ENCODE peak calls at places on chromosomes 3 and 15, in six cellular contexts. G is cardiac fibroblast, E is IMR-90, V is left ventricle myocardium inferior, N is H1, R is choroid plexus epithelial cell. Y is an unnamed sample.

GRCh38 chr3:150030841-150031240 is 60.1 kb upstream of the PFN2 start:
- DNase-seq in V (no peak), N (no peak), E (no peak), G (no peak), R (peak), Y (no peak)

GRCh38 chr3:39982665-39983357 is 173.4 kb downstream of the MYRIP start:
- DNase-seq in R (no peak), N (no peak), E (no peak), G (no peak), V (no peak), Y (no peak)

GRCh38 chr3:11276901-11277300 is 4.7 kb downstream of the ATG7 start:
- DNase-seq in N (no peak), V (no peak), R (no peak), G (no peak), E (no peak), Y (no peak)

GRCh38 chr3:134646086-134646485 is 4.7 kb downstream of the KY start:
- DNase-seq in V (no peak), E (no peak), G (no peak), R (no peak), N (no peak), Y (no peak)

GRCh38 chr3:19543212-19543841 is 390.7 kb downstream of the EFHB start:
- DNase-seq in E (no peak), V (no peak), G (peak), R (no peak), N (no peak), Y (no peak)

GRCh38 chr15:63405159-63405558 is 23.5 kb upstream of the CA12 start:
- DNase-seq in N (no peak), R (no peak), V (no peak), G (no peak), E (no peak), Y (no peak)

GRCh38 chr3:100033184-100033583 is 81.1 kb downstream of the FILIP1L start:
- DNase-seq in N (no peak), G (peak), E (peak), V (no peak), R (peak), Y (peak)

GRCh38 chr3:124856687-124857086 is 30.5 kb downstream of the ITGB5 start:
- DNase-seq in G (no peak), E (no peak), N (no peak), V (no peak), R (no peak), Y (no peak)

GRCh38 chr3:29169456-29169855 is 111.4 kb upstream of the RBMS3 start:
- DNase-seq in N (no peak), G (no peak), V (peak), E (no peak), R (no peak), Y (no peak)

GRCh38 chr3:4740397-4741105 is 238.7 kb upstream of the BHLHE40 start:
- DNase-seq in R (no peak), V (no peak), G (peak), E (no peak), N (no peak), Y (no peak)

GRCh38 chr3:52346623-52347530 is 30.8 kb downstream of the DNAH1 start:
- DNase-seq in E (peak), V (no peak), R (peak), G (peak), N (no peak), Y (peak)

GRCh38 chr15:101190196-101190595 is 61.7 kb downstream of the CHSY1 start:
- DNase-seq in G (no peak), E (peak), R (no peak), N (no peak), V (no peak), Y (no peak)

GRCh38 chr15:85831415-85832113 is 36.8 kb upstream of the KLHL25 start:
- DNase-seq in N (no peak), V (peak), R (peak), G (peak), E (peak), Y (peak)

GRCh38 chr3:45054196-45054857 is 28.2 kb downstream of the CLEC3B start:
- DNase-seq in V (no peak), E (peak), N (no peak), G (peak), R (peak), Y (peak)

GRCh38 chr3:170128977-170129431 is 52.5 kb downstream of the PHC3 start:
- DNase-seq in G (peak), E (peak), V (no peak), N (no peak), R (no peak), Y (no peak)

GRCh38 chr3:138451595-138452162 is 17.3 kb downstream of the ESYT3 start:
- DNase-seq in E (no peak), G (no peak), R (no peak), V (no peak), N (no peak), Y (no peak)

GRCh38 chr3:11155341-11156025 is 1.2 kb downstream of the HRH1 start:
- DNase-seq in R (peak), N (no peak), G (peak), E (peak), V (peak), Y (peak)

GRCh38 chr3:108153451-108153981 is 62.7 kb upstream of the CD47 start:
- DNase-seq in E (peak), N (peak), V (no peak), R (peak), G (peak), Y (peak)

GRCh38 chr3:40843851-40844548 is 319.2 kb downstream of the ZNF621 start:
- DNase-seq in V (no peak), R (no peak), N (peak), E (no peak), G (peak), Y (no peak)

GRCh38 chr3:66638717-66639116 is 137.9 kb upstream of the LRIG1 start:
- DNase-seq in G (no peak), V (no peak), N (peak), E (no peak), R (peak), Y (no peak)

GRCh38 chr15:73142802-73143762 is 90.8 kb downstream of the NEO1 start:
- DNase-seq in G (no peak), N (no peak), R (no peak), V (no peak), E (no peak), Y (no peak)

GRCh38 chr3:16550676-16551341 is 37.3 kb upstream of the RFTN1 start:
- DNase-seq in N (peak), G (peak), E (peak), R (peak), V (no peak), Y (peak)

GRCh38 chr3:118760611-118761606 is 273.7 kb downstream of the IGSF11 start:
- DNase-seq in V (no peak), N (peak), E (peak), G (no peak), R (no peak), Y (no peak)

GRCh38 chr3:31213869-31214486 is 318.7 kb upstream of the STT3B start:
- DNase-seq in N (no peak), R (no peak), E (no peak), V (no peak), G (no peak), Y (no peak)

GRCh38 chr3:40940651-40941050 is 258.7 kb upstream of the CTNNB1 start:
- DNase-seq in N (no peak), R (no peak), G (no peak), V (no peak), E (no peak), Y (no peak)

GRCh38 chr3:197339841-197340520 is 41.6 kb upstream of the DLG1 start:
- DNase-seq in G (peak), R (peak), E (peak), N (no peak), V (no peak), Y (peak)

DNA sequence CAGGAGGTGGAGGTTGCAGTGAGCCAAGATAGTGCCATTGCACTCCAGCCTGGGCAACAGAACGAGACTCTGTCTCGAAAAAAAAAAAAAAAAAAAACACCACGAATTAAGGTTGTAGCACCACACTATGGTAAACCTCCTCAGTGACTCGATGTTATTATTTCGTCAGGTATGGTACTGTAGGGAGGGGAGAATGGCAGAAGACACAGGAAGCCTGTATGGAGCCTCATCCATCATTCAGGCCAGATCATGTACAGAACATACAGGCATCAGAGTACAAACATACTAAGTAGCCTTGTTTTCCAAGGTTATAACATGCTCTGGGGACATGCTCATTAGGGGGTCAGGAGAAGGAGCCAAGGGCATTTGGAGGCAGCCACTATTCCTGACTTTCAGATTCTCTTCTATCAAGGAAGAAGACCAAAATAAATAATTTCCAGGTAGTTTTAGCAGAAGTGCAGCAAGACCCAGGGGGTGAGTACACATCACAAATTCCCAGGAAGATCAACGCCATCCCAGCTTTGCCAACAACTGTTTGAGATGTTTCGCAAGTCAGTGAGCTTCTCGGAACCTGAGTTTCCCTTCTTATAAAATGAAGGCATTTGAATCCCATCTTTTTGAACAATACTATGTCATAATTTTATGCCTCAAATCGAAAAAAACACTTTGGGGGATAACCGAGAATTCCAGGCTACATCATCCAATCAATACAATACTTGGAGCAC is 79.8 kb downstream of the FOXP1 start:
- DNase-seq in G (peak), N (no peak), R (peak), E (peak), V (no peak), Y (no peak)
- H3K4me3 ChIP-seq in G (no peak), N (no peak), R (no peak), E (peak), V (no peak), Y (no peak)

GRCh38 chr15:49215768-49216739 is 46.0 kb downstream of the GALK2 start:
- DNase-seq in V (peak), R (peak), G (peak), N (no peak), E (no peak), Y (no peak)
- TF ChIP-seq CTCF in V (peak), R (peak), G (no peak), N (peak), E (no peak), Y (no peak)

GRCh38 chr3:177358085-177358967 is 161.0 kb upstream of the TBL1XR1 start:
- DNase-seq in G (peak), N (no peak), R (peak), E (peak), V (peak), Y (peak)

GRCh38 chr3:177357352-177358084 is 160.2 kb upstream of the TBL1XR1 start:
- DNase-seq in N (no peak), E (peak), G (peak), V (no peak), R (peak), Y (peak)

GRCh38 chr3:177359601-177360357 is 162.5 kb upstream of the TBL1XR1 start:
- DNase-seq in G (peak), N (peak), E (peak), V (peak), R (peak), Y (peak)

GRCh38 chr3:177361042-177361938 is 164.0 kb upstream of the TBL1XR1 start:
- DNase-seq in E (no peak), R (no peak), G (no peak), V (no peak), N (no peak), Y (no peak)

DNA sequence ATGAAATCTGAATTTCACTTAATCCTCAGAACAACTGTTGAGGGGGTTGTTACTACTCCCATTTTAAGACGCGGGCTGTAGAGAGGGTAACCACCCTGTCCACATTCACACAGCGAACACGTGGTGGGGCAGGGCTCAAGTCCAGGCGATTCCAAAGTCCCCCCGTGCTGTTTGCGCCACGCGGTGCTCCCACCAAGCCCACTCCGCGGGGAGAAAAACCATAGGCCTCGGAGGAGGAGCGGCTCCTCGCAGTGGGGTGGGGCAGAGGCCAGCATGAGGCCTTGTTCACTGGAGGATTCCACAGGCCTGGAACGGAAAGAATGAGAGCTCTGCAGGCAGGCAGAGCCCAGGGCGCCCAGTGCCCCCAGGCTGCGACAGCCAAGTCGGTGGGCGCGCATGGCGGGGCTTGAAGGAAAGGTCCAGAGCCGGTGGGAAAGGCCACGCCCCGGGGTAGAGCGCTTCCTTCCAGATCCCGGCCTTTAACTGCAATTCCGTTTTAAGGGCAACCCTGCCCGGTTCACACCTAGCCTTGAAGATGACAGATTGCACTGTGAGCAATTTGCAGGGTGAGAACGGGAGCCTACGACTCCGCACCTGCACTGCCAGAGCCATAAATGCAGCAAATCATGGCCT is 161.8 kb upstream of the TBL1XR1 start:
- DNase-seq in V (peak), G (no peak), E (no peak), R (peak), N (no peak), Y (peak)
- H3K4me3 ChIP-seq in V (peak), G (no peak), E (no peak), R (no peak), N (peak), Y (no peak)

GRCh38 chr3:57826286-57826951 is 70.3 kb downstream of the SLMAP start:
- DNase-seq in V (no peak), N (no peak), R (peak), E (no peak), G (peak), Y (no peak)
- TF ChIP-seq CTCF in V (peak), N (no peak), R (peak), E (peak), G (peak), Y (no peak)

GRCh38 chr3:114712728-114713492 is 419.1 kb downstream of the TIGIT start:
- DNase-seq in G (no peak), N (no peak), R (no peak), E (no peak), V (no peak), Y (no peak)

GRCh38 chr3:114706591-114707224 is 412.9 kb downstream of the TIGIT start:
- DNase-seq in G (peak), R (peak), V (no peak), N (no peak), E (peak), Y (peak)

GRCh38 chr3:114709102-114709501 is 415.3 kb downstream of the TIGIT start:
- DNase-seq in G (peak), N (no peak), V (no peak), R (peak), E (peak), Y (peak)

GRCh38 chr3:114711321-114711891 is 417.6 kb downstream of the TIGIT start:
- DNase-seq in N (no peak), G (no peak), R (no peak), E (no peak), V (no peak), Y (no peak)

DNA sequence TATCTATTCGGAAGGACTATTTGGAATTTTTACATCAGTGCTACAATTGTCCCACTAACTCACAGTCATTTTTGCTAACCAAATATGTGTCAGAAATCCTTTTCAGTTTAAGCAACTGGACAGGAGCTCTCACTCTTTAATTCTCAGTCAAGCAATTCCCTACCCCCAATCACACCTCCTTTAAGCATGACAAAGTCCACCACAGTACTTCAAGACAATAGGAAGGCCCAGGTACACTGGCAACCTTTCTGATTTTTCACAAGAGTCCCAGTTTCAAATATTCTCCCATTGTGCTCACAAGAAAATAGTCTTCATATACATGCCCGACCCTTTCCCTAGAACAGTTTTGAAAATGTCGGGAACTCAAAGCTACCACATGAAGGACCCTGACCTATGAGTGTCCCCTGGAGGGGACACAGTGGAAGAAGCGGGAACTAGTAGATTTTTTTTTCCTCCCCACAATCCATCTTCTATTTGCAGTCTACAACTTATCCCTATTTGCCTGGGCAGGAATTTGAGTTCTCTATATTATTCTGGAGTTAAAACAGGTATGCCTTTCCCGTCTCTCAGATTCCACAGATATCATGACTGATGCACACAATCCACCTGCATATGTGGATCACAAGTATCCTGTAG is 413.5 kb downstream of the TIGIT start:
- DNase-seq in G (no peak), V (no peak), N (no peak), E (no peak), R (no peak), Y (no peak)
- H3K4me3 ChIP-seq in G (no peak), V (no peak), N (no peak), E (no peak), R (no peak), Y (no peak)

DNA sequence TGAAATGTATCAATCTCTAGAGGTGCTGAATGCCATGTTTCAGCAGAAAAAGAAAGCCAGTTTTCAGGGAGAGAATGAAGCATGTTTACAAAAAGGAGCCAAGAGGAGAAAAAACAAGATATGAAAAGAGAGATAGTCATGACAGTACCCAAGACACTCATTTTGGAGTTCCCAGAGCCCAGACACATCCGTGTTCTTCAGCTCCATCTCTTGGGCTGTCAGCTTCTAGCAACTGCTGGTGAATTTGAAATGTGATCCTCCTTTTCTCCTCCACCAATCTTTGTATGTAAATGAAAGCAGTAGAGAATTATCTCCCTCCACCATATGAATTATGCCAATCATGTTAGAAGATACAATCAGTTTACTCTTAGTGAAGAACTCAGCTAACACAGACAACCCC is 93.0 kb upstream of the SLC25A36 start:
- DNase-seq in N (no peak), G (no peak), R (no peak), E (no peak), V (no peak), Y (no peak)
- TF ChIP-seq CTCF in N (no peak), G (no peak), R (no peak), E (no peak), V (no peak), Y (no peak)

GRCh38 chr15:78640527-78640839 is 527 bp downstream of the CHRNB4 start:
- DNase-seq in R (no peak), E (no peak), G (no peak), V (no peak), N (no peak), Y (no peak)
- H3K4me3 ChIP-seq in R (peak), E (no peak), G (peak), V (peak), N (peak), Y (peak)

GRCh38 chr15:40286794-40287193 is 3.9 kb upstream of the ANKRD63 start:
- DNase-seq in E (no peak), V (no peak), R (no peak), N (no peak), G (no peak), Y (no peak)

GRCh38 chr15:40290540-40291087 is 7.8 kb upstream of the ANKRD63 start:
- DNase-seq in R (no peak), N (no peak), E (no peak), G (peak), V (no peak), Y (no peak)

GRCh38 chr15:40287968-40288367 is 5.1 kb upstream of the ANKRD63 start:
- DNase-seq in E (no peak), V (no peak), R (no peak), N (no peak), G (no peak), Y (no peak)

GRCh38 chr15:40291088-40291574 is 8.3 kb upstream of the ANKRD63 start:
- DNase-seq in R (peak), E (peak), N (no peak), G (peak), V (no peak), Y (peak)

GRCh38 chr15:40289140-40289775 is 6.4 kb upstream of the ANKRD63 start:
- DNase-seq in N (no peak), E (no peak), G (no peak), R (no peak), V (no peak), Y (no peak)
- TF ChIP-seq CTCF in N (no peak), E (no peak), G (no peak), R (no peak), V (peak), Y (no peak)

GRCh38 chr3:48465531-48466378 is 19.2 kb downstream of the ATRIP start:
- DNase-seq in R (peak), N (peak), V (peak), G (peak), E (peak), Y (peak)
- H3K4me3 ChIP-seq in R (peak), N (no peak), V (peak), G (peak), E (peak), Y (peak)

Y was measured in astrocyte of the spinal cord.